ENCODE peak calls at places on chromosomes 1 and 21, in five cellular contexts. J is neuronal stem cell, T is psoas muscle, B is right atrium auricular region, O is lower lobe of right lung. U is an unnamed sample.

GRCh38 chr1:23422313-23422877 is 2.2 kb downstream of the TCEA3 start:
- DNase-seq in T (peak; percentile 80), J (no peak), O (peak; percentile 84), B (peak; percentile 84), U (peak; percentile 87)

GRCh38 chr1:207959141-207959825 is 48.4 kb upstream of the CD34 start:
- DNase-seq in T (peak; percentile 95), J (peak; percentile 30), O (peak; percentile 73), B (peak; percentile 89), U (peak; percentile 85)

GRCh38 chr1:5897281-5897680 is 94.9 kb downstream of the NPHP4 start:
- DNase-seq in B (no peak), J (peak; percentile 12), O (peak; percentile 7), T (no peak), U (no peak)

GRCh38 chr1:198253668-198254067 is 96.9 kb downstream of the NEK7 start:
- DNase-seq in J (no peak), B (no peak), O (no peak), T (peak; percentile 23), U (no peak)

GRCh38 chr1:59452559-59452958 is 155.7 kb downstream of the FGGY start:
- DNase-seq in O (peak; percentile 71), J (no peak), T (no peak), B (no peak), U (no peak)

GRCh38 chr21:45134677-45135076 is 60.3 kb downstream of the ADARB1 start:
- DNase-seq in J (no peak), T (no peak), B (no peak), O (no peak), U (peak; percentile 64)

GRCh38 chr1:116476321-116476720 is 94.5 kb downstream of the CD58 start:
- DNase-seq in J (no peak), O (no peak), B (no peak), T (no peak), U (no peak)

GRCh38 chr1:77175230-77175844 is 43.9 kb downstream of the PIGK start:
- DNase-seq in J (peak; percentile 18), O (no peak), T (no peak), B (no peak), U (no peak)

GRCh38 chr1:68358439-68358838 is 91.3 kb downstream of the RPE65 start:
- DNase-seq in O (no peak), J (no peak), B (no peak), T (no peak), U (peak; percentile 37)

GRCh38 chr1:32963746-32964460 is 706 bp downstream of the RNF19B start:
- DNase-seq in J (peak; percentile 54), O (peak; percentile 86), B (no peak), T (peak; percentile 75), U (peak; percentile 81)

GRCh38 chr1:32966900-32967299 is 2.3 kb upstream of the RNF19B start:
- DNase-seq in J (no peak), O (no peak), T (no peak), B (no peak), U (no peak)

GRCh38 chr1:32965251-32965643 is 638 bp upstream of the RNF19B start:
- DNase-seq in T (no peak), O (no peak), B (no peak), J (no peak), U (no peak)

GRCh38 chr1:32962248-32962896 is 2.2 kb downstream of the RNF19B start:
- DNase-seq in J (no peak), T (no peak), B (no peak), O (no peak), U (no peak)

DNA sequence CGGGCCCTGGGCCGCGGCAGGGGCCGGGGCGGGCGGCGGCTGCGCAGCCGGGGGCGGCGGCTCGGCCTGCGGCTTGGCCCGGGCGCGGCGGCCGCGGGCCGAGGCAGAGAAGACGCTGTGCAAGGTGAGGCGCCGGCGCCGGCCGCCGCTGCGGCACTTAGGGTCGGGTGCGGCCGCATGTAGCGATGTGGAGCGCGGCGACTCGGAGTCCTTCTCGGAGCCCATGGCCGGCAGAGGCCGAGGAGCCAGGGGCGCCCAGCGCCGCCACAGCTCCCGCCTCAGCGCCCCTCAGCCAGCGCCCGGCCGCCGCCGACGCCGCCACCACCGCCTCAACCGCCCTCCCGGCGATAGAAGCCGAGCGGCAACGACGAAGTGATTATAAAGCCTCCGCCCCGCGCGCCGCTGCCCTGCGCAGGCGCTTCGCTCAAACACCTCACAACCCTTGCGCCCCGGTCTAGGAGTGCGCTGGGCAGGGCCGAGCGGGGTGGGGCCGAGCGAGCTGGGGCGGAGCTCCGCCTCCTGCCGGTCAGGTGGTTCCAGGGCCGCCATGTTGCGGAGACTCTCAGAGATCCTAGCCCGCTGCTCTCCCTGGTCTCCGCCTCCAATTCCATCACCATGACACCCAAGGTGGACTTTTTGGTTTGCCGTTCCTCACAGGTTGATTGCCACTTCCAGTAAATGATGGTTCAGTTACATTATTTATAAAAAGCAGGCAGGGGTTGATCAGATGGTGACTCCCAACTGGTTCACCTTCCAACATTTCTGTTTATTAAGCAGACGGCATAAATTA is at the start of gene RNF19B:
- DNase-seq in J (peak; percentile 90), T (peak; percentile 97), B (peak; percentile 94), O (peak; percentile 97), U (peak; percentile 94)
- H3K27ac ChIP-seq in J (peak within 1 kb of the TSS; percentile 90), T (peak within 1 kb of the TSS; percentile 93), B (peak within 1 kb of the TSS; percentile 86), O (peak within 1 kb of the TSS; percentile 94), U (peak within 1 kb of the TSS; percentile 91)

GRCh38 chr1:107835151-107835670 is 129.8 kb downstream of the VAV3 start:
- DNase-seq in O (no peak), B (no peak), J (no peak), T (no peak), U (no peak)

GRCh38 chr1:107830546-107830945 is 134.4 kb downstream of the VAV3 start:
- DNase-seq in O (no peak), T (no peak), J (no peak), B (no peak), U (no peak)

GRCh38 chr1:107829083-107829771 is 135.8 kb downstream of the VAV3 start:
- DNase-seq in T (no peak), J (no peak), B (no peak), O (no peak), U (no peak)

GRCh38 chr1:107831921-107832320 is 133.1 kb downstream of the VAV3 start:
- DNase-seq in O (no peak), B (no peak), T (no peak), J (no peak), U (no peak)

DNA sequence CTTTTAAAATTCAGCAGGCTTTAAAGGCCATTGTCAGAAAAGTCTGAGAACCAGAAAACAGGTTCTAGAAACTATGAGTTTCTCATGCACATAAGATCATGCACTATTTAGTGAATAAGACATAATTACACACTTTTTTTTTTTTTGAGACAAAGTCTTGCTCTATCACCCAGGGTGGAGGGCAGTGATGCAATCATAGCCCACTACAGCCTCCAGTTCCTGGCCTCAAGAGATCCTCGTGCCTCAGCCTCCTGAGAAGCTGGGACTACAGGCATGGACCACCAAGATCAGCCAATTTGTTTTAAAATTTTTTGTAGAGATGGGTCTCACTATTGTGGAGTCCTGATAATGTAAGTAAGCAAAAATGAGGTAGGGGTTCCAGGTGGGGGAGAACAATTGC is 134.9 kb downstream of the VAV3 start:
- DNase-seq in O (no peak), B (no peak), T (no peak), J (no peak), U (no peak)
- H3K27ac ChIP-seq in O (no peak overlapping the region), B (no peak overlapping the region), T (no peak overlapping the region), J (no peak overlapping the region), U (no peak overlapping the region)

GRCh38 chr1:114131526-114132220 is 22.0 kb downstream of the SYT6 start:
- DNase-seq in B (no peak), T (no peak), O (no peak), J (no peak), U (no peak)

GRCh38 chr1:114135806-114136205 is 17.9 kb downstream of the SYT6 start:
- DNase-seq in O (no peak), B (no peak), T (no peak), J (no peak), U (no peak)

GRCh38 chr1:114134518-114134917 is 19.2 kb downstream of the SYT6 start:
- DNase-seq in B (no peak), J (no peak), T (no peak), O (no peak), U (no peak)

GRCh38 chr1:114139540-114139939 is 14.1 kb downstream of the SYT6 start:
- DNase-seq in O (no peak), B (no peak), J (no peak), T (no peak), U (no peak)

DNA sequence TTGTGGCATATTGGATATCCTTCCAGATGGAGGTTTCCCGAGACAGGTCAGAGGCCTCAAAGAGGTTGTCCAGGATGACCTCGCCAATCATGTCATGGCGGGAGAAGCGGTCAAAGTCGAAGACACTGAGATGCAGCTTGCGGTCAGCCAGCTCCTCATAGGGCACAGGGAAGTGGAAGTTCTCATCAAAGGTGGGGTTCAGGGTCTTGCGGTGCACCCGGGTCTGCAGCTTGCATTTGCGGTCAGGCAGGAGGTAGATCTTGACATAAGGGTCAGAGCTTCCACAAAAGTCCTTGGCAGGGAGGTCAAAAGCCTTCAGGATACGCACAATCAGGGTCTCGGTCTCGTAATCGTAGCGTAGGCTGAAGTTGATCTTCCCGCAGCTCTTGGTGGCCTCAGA is 16.2 kb downstream of the SYT6 start:
- DNase-seq in O (no peak), T (no peak), B (no peak), J (no peak), U (no peak)
- H3K27ac ChIP-seq in O (no peak overlapping the region), T (no peak overlapping the region), B (no peak overlapping the region), J (no peak overlapping the region), U (no peak overlapping the region)

GRCh38 chr1:61330018-61330417 is 247.7 kb downstream of the NFIA start:
- DNase-seq in J (no peak), T (no peak), O (no peak), B (no peak), U (no peak)

GRCh38 chr1:61330571-61330970 is 248.2 kb downstream of the NFIA start:
- DNase-seq in J (no peak), O (no peak), B (no peak), T (no peak), U (no peak)

GRCh38 chr1:61327436-61327835 is 245.1 kb downstream of the NFIA start:
- DNase-seq in J (no peak), B (no peak), O (no peak), T (no peak), U (no peak)

GRCh38 chr1:61332196-61332753 is 249.9 kb downstream of the NFIA start:
- DNase-seq in B (no peak), J (no peak), O (no peak), T (no peak), U (no peak)

GRCh38 chr1:61329556-61329955 is 247.2 kb downstream of the NFIA start:
- DNase-seq in O (no peak), J (no peak), B (no peak), T (no peak), U (no peak)
- H3K27ac ChIP-seq in O (no peak overlapping the region), J (no peak overlapping the region), B (no peak overlapping the region), T (no peak overlapping the region), U (no peak overlapping the region)

U was measured in tibial artery.